ENCODE peak calls at places on chromosomes 7 and 10, in seven cellular contexts. Z is thoracic aorta; G is CD4-positive, alpha-beta memory T cell; I is tibial nerve; D is psoas muscle; J is small intestine; F is aorta. C is an unnamed sample. For H3K4me1, the result is how much of the 10 kb centered on the place peaks cover.

GRCh38 chr7:143422033-143422432 is 13.4 kb upstream of the EPHA1 start:
- DNase-seq in Z (no peak), G (no peak), I (no peak), D (no peak), J (no peak), F (no peak), C (no peak)

GRCh38 chr10:102283488-102283887 is 38.2 kb downstream of the GBF1 start:
- DNase-seq in Z (no peak), G (no peak), I (no peak), D (no peak), J (no peak), F (no peak), C (no peak)

GRCh38 chr10:64658528-64658927 is 1137.3 kb downstream of the REEP3 start:
- DNase-seq in Z (no peak), G (no peak), I (no peak), D (no peak), J (no peak), F (no peak), C (no peak)

GRCh38 chr7:158357898-158358821 is 229.5 kb downstream of the PTPRN2 start:
- DNase-seq in Z (no peak), G (no peak), I (no peak), D (no peak), J (no peak), F (no peak), C (no peak)

GRCh38 chr10:132845041-132845551 is 59.1 kb upstream of the NKX6-2 start:
- DNase-seq in Z (no peak), G (no peak), I (no peak), D (no peak), J (no peak), F (peak), C (no peak)

GRCh38 chr10:74227697-74228424 is 76.8 kb downstream of the ADK start:
- DNase-seq in Z (no peak), G (peak), I (no peak), D (no peak), J (peak), F (no peak), C (no peak)

GRCh38 chr10:15462253-15462885 is 91.3 kb upstream of the FAM171A1 start:
- DNase-seq in Z (no peak), G (no peak), I (no peak), D (no peak), J (no peak), F (no peak), C (no peak)

GRCh38 chr7:51075681-51076580 is 240.7 kb downstream of the COBL start:
- DNase-seq in Z (no peak), G (no peak), I (no peak), D (no peak), J (no peak), F (no peak), C (no peak)

GRCh38 chr7:107836237-107837144 is 33.5 kb upstream of the SLC26A3 start:
- DNase-seq in Z (no peak), G (no peak), I (no peak), D (no peak), J (peak), F (no peak), C (no peak)

GRCh38 chr10:23331567-23332290 is 12.9 kb downstream of the C10orf67 start:
- DNase-seq in Z (no peak), G (no peak), I (no peak), D (no peak), J (no peak), F (no peak), C (no peak)

GRCh38 chr7:69002416-69002815 is 595.9 kb upstream of the AUTS2 start:
- DNase-seq in Z (no peak), G (no peak), I (no peak), D (no peak), J (no peak), F (no peak), C (no peak)

GRCh38 chr7:50699143-50699542 is 83.6 kb downstream of the GRB10 start:
- DNase-seq in Z (no peak), G (no peak), I (no peak), D (no peak), J (no peak), F (no peak), C (no peak)

GRCh38 chr7:50939026-50939425 is 156.3 kb upstream of the GRB10 start:
- DNase-seq in Z (no peak), G (no peak), I (no peak), D (no peak), J (no peak), F (no peak), C (no peak)

GRCh38 chr7:80550005-80550404 is 38.1 kb upstream of the GNAT3 start:
- DNase-seq in Z (no peak), G (no peak), I (no peak), D (no peak), J (no peak), F (no peak), C (no peak)

GRCh38 chr7:116351966-116352365 is 141.6 kb downstream of the TES start:
- DNase-seq in Z (no peak), G (no peak), I (no peak), D (no peak), J (no peak), F (no peak), C (no peak)

GRCh38 chr10:10589540-10589939 is 428.1 kb upstream of the CELF2 start:
- DNase-seq in Z (no peak), G (no peak), I (no peak), D (no peak), J (no peak), F (no peak), C (peak)

GRCh38 chr7:90830302-90830701 is 234.2 kb downstream of the CDK14 start:
- DNase-seq in Z (no peak), G (no peak), I (no peak), D (no peak), J (no peak), F (no peak), C (no peak)

GRCh38 chr7:55266243-55266642 is 98.9 kb upstream of the LANCL2 start:
- DNase-seq in Z (no peak), G (no peak), I (no peak), D (no peak), J (no peak), F (no peak), C (no peak)
- H3K4me1 ChIP-seq in Z (under half), G (under half), I (under half), D (under half), J (under half), F (under half), C (under half)

GRCh38 chr7:64883113-64883905 is 19.8 kb upstream of the ZNF273 start:
- DNase-seq in Z (no peak), G (no peak), I (no peak), D (no peak), J (no peak), F (no peak), C (no peak)
- H3K27ac ChIP-seq in Z (no peak), G (no peak), I (no peak), D (no peak), J (no peak), F (no peak), C (no peak)

DNA sequence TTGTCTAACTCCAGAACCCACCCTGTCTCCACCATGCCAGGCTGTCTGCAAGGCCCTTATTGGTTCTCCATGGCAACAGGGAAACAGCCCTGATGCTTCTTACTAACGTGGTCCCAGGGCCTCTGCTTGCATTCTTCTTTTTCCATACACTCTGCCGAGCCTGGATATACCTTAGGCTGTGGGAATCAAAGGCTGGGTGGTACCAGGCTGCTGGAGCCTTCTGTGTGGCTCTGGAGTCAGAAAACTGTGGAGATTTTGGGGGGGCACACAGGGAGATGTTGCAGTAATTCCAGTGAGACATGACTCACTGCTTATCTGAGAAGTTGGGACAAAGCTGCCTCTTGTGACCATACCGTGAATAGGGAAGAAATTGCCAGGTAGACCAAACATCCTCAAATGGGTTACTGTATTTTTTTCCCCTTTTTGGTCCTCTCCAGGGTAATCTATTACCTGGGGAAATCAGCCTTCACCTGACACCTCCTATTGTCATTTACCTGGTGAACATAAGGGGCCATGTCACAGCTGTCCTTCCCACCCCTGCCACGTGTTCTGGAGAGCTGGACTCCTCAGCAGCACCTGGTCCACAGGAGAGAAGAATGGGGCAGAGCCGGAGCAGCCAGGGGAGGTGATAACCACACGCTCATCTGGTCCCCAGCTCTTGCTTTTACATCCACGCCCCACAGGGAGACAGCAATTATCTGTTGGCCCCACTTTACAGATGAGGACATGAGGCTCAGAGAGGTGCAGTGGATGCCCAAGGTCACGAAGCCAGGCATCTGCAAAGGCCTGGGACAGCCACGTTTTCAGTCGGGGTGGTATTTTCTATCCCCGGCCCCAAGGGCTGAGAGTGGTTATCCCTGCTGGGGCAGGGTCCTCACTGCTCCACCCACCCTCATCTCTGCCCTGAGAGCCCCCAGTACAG is 4.6 kb downstream of the CHST3 start:
- DNase-seq in Z (no peak), G (no peak), I (no peak), D (no peak), J (no peak), F (no peak), C (no peak)
- H3K4me1 ChIP-seq in Z (under half), G (under half), I (half or more), D (under half), J (under half), F (under half), C (half or more)

GRCh38 chr7:28176174-28176573 is 4.4 kb downstream of the JAZF1 start:
- DNase-seq in Z (no peak), G (no peak), I (no peak), D (no peak), J (no peak), F (no peak), C (no peak)
- H3K27ac ChIP-seq in Z (no peak), G (no peak), I (no peak), D (peak), J (no peak), F (no peak), C (peak)

DNA sequence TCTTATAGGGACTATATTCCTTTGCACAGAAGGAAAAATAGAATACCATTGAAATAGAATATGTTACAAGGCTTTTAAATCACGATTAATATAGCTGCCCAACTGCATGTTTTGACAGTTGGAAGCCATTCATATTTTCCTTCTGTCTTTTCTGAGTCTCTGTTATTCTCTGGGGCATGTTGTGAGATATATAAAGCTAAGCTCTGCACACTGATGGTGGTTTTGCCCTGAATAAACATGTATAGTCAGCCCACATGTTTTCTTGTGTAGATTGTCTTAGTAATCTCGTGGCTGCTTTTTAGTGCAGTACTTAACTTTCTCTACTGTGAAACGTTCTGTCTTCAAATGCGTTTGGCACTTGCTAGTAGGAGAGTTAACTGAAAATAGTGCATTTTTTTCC is 268.5 kb downstream of the DNAJB9 start:
- DNase-seq in Z (no peak), G (no peak), I (no peak), D (no peak), J (no peak), F (no peak), C (no peak)
- H3K4me1 ChIP-seq in Z (under half), G (under half), I (under half), D (under half), J (under half), F (under half), C (under half)